ENCODE peak calls at places on chromosome 19, in nine cellular contexts. One of them, this sample, is unnamed.

GRCh38 chr19:57934820-57935665 is at the start of gene ZNF418:
- DNase-seq in brain microvascular endothelial cell: peak
- DNase-seq in lower leg skin: no peak
- DNase-seq in upper lobe of right lung: peak
- DNase-seq in nephron progenitor cell: peak
- DNase-seq in GM23338: peak
- DNase-seq in activated CD8-positive, alpha-beta T cell treated with anti-CD3 and anti-CD28 coated beads for 36 hours: peak
- DNase-seq in mesothelial cell of epicardium: peak
- DNase-seq in psoas muscle: peak
- DNase-seq in this sample: peak

GRCh38 chr19:3413796-3414327 is 47.5 kb downstream of the NFIC start:
- DNase-seq in brain microvascular endothelial cell: no peak
- DNase-seq in lower leg skin: no peak
- DNase-seq in upper lobe of right lung: no peak
- DNase-seq in nephron progenitor cell: no peak
- DNase-seq in GM23338: no peak
- DNase-seq in activated CD8-positive, alpha-beta T cell treated with anti-CD3 and anti-CD28 coated beads for 36 hours: no peak
- DNase-seq in mesothelial cell of epicardium: no peak
- DNase-seq in psoas muscle: peak
- DNase-seq in this sample: no peak

GRCh38 chr19:13872695-13873389 is 4.1 kb upstream of the NANOS3 start:
- DNase-seq in brain microvascular endothelial cell: no peak
- DNase-seq in lower leg skin: no peak
- DNase-seq in upper lobe of right lung: no peak
- DNase-seq in nephron progenitor cell: peak
- DNase-seq in GM23338: peak
- DNase-seq in activated CD8-positive, alpha-beta T cell treated with anti-CD3 and anti-CD28 coated beads for 36 hours: peak
- DNase-seq in mesothelial cell of epicardium: no peak
- DNase-seq in psoas muscle: no peak
- DNase-seq in this sample: no peak

GRCh38 chr19:30671622-30672051 is 299.5 kb downstream of the ZNF536 start:
- DNase-seq in brain microvascular endothelial cell: no peak
- DNase-seq in lower leg skin: peak
- DNase-seq in upper lobe of right lung: no peak
- DNase-seq in nephron progenitor cell: no peak
- DNase-seq in GM23338: no peak
- DNase-seq in activated CD8-positive, alpha-beta T cell treated with anti-CD3 and anti-CD28 coated beads for 36 hours: no peak
- DNase-seq in mesothelial cell of epicardium: no peak
- DNase-seq in psoas muscle: no peak
- DNase-seq in this sample: no peak

GRCh38 chr19:41373993-41374392 is 2.3 kb upstream of the TMEM91 start:
- DNase-seq in brain microvascular endothelial cell: peak
- DNase-seq in lower leg skin: peak
- DNase-seq in upper lobe of right lung: peak
- DNase-seq in nephron progenitor cell: no peak
- DNase-seq in GM23338: no peak
- DNase-seq in activated CD8-positive, alpha-beta T cell treated with anti-CD3 and anti-CD28 coated beads for 36 hours: no peak
- DNase-seq in mesothelial cell of epicardium: peak
- DNase-seq in psoas muscle: peak
- DNase-seq in this sample: no peak

GRCh38 chr19:2719910-2720776 is 1.0 kb downstream of the DIRAS1 start:
- DNase-seq in brain microvascular endothelial cell: peak
- DNase-seq in lower leg skin: no peak
- DNase-seq in upper lobe of right lung: no peak
- DNase-seq in nephron progenitor cell: peak
- DNase-seq in GM23338: peak
- DNase-seq in activated CD8-positive, alpha-beta T cell treated with anti-CD3 and anti-CD28 coated beads for 36 hours: no peak
- DNase-seq in mesothelial cell of epicardium: no peak
- DNase-seq in psoas muscle: no peak
- DNase-seq in this sample: no peak

GRCh38 chr19:18975864-18976263 is 34.8 kb upstream of the HOMER3 start:
- DNase-seq in brain microvascular endothelial cell: no peak
- DNase-seq in lower leg skin: no peak
- DNase-seq in upper lobe of right lung: no peak
- DNase-seq in nephron progenitor cell: no peak
- DNase-seq in GM23338: no peak
- DNase-seq in activated CD8-positive, alpha-beta T cell treated with anti-CD3 and anti-CD28 coated beads for 36 hours: no peak
- DNase-seq in mesothelial cell of epicardium: no peak
- DNase-seq in psoas muscle: no peak
- DNase-seq in this sample: no peak

GRCh38 chr19:18635831-18636182 is 1.0 kb upstream of the KLHL26 start:
- DNase-seq in brain microvascular endothelial cell: no peak
- DNase-seq in lower leg skin: no peak
- DNase-seq in upper lobe of right lung: no peak
- DNase-seq in nephron progenitor cell: no peak
- DNase-seq in GM23338: no peak
- DNase-seq in activated CD8-positive, alpha-beta T cell treated with anti-CD3 and anti-CD28 coated beads for 36 hours: no peak
- DNase-seq in mesothelial cell of epicardium: no peak
- DNase-seq in psoas muscle: no peak
- DNase-seq in this sample: no peak

GRCh38 chr19:18915639-18916038 is 3.5 kb downstream of the COPE start:
- DNase-seq in brain microvascular endothelial cell: no peak
- DNase-seq in lower leg skin: no peak
- DNase-seq in upper lobe of right lung: no peak
- DNase-seq in nephron progenitor cell: peak
- DNase-seq in GM23338: peak
- DNase-seq in activated CD8-positive, alpha-beta T cell treated with anti-CD3 and anti-CD28 coated beads for 36 hours: peak
- DNase-seq in mesothelial cell of epicardium: no peak
- DNase-seq in psoas muscle: peak
- DNase-seq in this sample: no peak

GRCh38 chr19:2494084-2494446 is 18.1 kb downstream of the GADD45B start:
- DNase-seq in brain microvascular endothelial cell: peak
- DNase-seq in lower leg skin: no peak
- DNase-seq in upper lobe of right lung: no peak
- DNase-seq in nephron progenitor cell: no peak
- DNase-seq in GM23338: no peak
- DNase-seq in activated CD8-positive, alpha-beta T cell treated with anti-CD3 and anti-CD28 coated beads for 36 hours: no peak
- DNase-seq in mesothelial cell of epicardium: no peak
- DNase-seq in psoas muscle: peak
- DNase-seq in this sample: no peak

GRCh38 chr19:2729943-2730818 is 9.0 kb upstream of the DIRAS1 start:
- DNase-seq in brain microvascular endothelial cell: no peak
- DNase-seq in lower leg skin: no peak
- DNase-seq in upper lobe of right lung: no peak
- DNase-seq in nephron progenitor cell: no peak
- DNase-seq in GM23338: no peak
- DNase-seq in activated CD8-positive, alpha-beta T cell treated with anti-CD3 and anti-CD28 coated beads for 36 hours: no peak
- DNase-seq in mesothelial cell of epicardium: no peak
- DNase-seq in psoas muscle: no peak
- DNase-seq in this sample: no peak

GRCh38 chr19:55913643-55914268 is 18.4 kb downstream of the NLRP13 start:
- DNase-seq in brain microvascular endothelial cell: no peak
- DNase-seq in lower leg skin: peak
- DNase-seq in upper lobe of right lung: no peak
- DNase-seq in nephron progenitor cell: no peak
- DNase-seq in GM23338: no peak
- DNase-seq in activated CD8-positive, alpha-beta T cell treated with anti-CD3 and anti-CD28 coated beads for 36 hours: peak
- DNase-seq in mesothelial cell of epicardium: no peak
- DNase-seq in psoas muscle: no peak
- DNase-seq in this sample: no peak

GRCh38 chr19:50478901-50479715 is 2.5 kb upstream of the GARIN5A start:
- DNase-seq in brain microvascular endothelial cell: peak
- DNase-seq in lower leg skin: no peak
- DNase-seq in upper lobe of right lung: peak
- DNase-seq in nephron progenitor cell: no peak
- DNase-seq in GM23338: peak
- DNase-seq in activated CD8-positive, alpha-beta T cell treated with anti-CD3 and anti-CD28 coated beads for 36 hours: peak
- DNase-seq in mesothelial cell of epicardium: no peak
- DNase-seq in psoas muscle: peak
- DNase-seq in this sample: no peak

DNA sequence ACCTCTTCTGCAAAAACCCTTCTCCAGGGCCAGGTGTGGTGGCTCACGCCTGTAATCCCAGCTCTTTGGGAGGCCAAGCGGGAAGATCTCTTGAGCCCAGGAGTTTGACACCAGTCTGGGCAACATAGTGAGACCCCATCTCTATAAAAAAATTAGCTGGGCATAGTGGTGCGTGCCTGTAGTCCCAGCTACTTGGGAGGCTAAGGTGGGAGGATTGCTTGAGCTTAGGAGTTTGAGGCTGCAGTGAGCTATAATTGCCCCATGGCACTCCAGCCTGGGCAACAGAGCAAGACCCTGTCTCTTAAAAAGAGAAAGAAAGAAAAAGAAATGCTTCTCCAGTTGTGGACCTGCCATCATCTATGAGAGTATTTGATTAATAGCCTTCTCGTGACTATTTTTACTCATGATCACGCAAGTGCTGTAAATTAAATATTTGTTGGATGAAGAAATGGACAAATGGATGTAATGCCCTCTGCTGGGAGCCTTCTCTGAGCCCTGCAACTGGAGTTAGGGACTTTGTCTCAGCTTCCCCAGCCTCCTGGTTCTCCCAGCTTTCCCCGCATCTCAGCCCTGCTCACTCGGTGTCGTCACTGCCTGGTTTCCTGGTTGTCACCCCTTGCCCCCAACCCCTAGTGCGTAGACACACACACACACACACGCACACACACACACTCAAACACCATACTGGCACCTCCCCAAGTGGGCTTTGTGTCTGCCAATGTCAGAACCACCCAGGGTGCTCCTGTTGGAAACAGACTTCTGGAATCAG is 12.2 kb downstream of the WIZ start:
- DNase-seq in brain microvascular endothelial cell: no peak
- DNase-seq in lower leg skin: no peak
- DNase-seq in upper lobe of right lung: no peak
- DNase-seq in nephron progenitor cell: no peak
- DNase-seq in GM23338: no peak
- DNase-seq in activated CD8-positive, alpha-beta T cell treated with anti-CD3 and anti-CD28 coated beads for 36 hours: no peak
- DNase-seq in mesothelial cell of epicardium: no peak
- DNase-seq in psoas muscle: peak
- DNase-seq in this sample: no peak
- TF ChIP-seq CTCF in brain microvascular endothelial cell: peak
- TF ChIP-seq CTCF in lower leg skin: no peak
- TF ChIP-seq CTCF in upper lobe of right lung: no peak
- TF ChIP-seq CTCF in nephron progenitor cell: no peak
- TF ChIP-seq CTCF in GM23338: no peak
- TF ChIP-seq CTCF in activated CD8-positive, alpha-beta T cell treated with anti-CD3 and anti-CD28 coated beads for 36 hours: no peak
- TF ChIP-seq CTCF in mesothelial cell of epicardium: no peak
- TF ChIP-seq CTCF in psoas muscle: peak
- TF ChIP-seq CTCF in this sample: no peak

GRCh38 chr19:45178262-45179062 is at the start of gene BLOC1S3:
- DNase-seq in brain microvascular endothelial cell: peak
- DNase-seq in lower leg skin: peak
- DNase-seq in upper lobe of right lung: peak
- DNase-seq in nephron progenitor cell: peak
- DNase-seq in GM23338: peak
- DNase-seq in activated CD8-positive, alpha-beta T cell treated with anti-CD3 and anti-CD28 coated beads for 36 hours: peak
- DNase-seq in mesothelial cell of epicardium: peak
- DNase-seq in psoas muscle: peak
- DNase-seq in this sample: peak
- TF ChIP-seq CTCF in brain microvascular endothelial cell: peak
- TF ChIP-seq CTCF in lower leg skin: no peak
- TF ChIP-seq CTCF in upper lobe of right lung: peak
- TF ChIP-seq CTCF in nephron progenitor cell: peak
- TF ChIP-seq CTCF in GM23338: peak
- TF ChIP-seq CTCF in activated CD8-positive, alpha-beta T cell treated with anti-CD3 and anti-CD28 coated beads for 36 hours: no peak
- TF ChIP-seq CTCF in mesothelial cell of epicardium: peak
- TF ChIP-seq CTCF in psoas muscle: peak
- TF ChIP-seq CTCF in this sample: no peak

DNA sequence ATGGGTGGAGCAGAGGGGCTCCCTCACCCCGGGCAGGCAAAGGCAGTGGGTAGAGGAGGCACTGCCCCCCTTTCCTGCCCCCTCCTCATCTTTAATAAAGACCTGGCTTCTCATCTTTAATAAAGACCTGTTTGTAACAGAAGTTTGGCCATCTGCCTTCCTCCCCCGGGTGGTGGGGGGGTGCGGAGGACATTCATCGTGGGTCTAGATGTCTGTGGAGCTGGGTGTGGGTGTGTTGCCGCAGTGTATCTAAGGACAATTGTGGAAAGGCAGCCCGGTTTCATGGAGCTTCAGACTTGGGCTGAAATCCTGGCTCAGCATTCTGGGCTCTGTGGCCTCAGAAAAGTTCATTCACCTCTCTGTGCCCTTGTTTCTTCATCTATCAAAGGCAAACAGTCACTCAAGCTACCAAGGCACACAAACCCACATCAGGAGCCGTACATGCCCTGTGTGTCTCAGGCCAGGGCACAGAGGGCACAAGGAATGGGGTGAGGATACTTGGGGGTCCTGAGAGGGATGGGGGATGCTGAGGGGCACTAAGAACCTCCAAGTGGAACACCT is 8.8 kb upstream of the SWSAP1 start:
- DNase-seq in brain microvascular endothelial cell: no peak
- DNase-seq in lower leg skin: no peak
- DNase-seq in upper lobe of right lung: no peak
- DNase-seq in nephron progenitor cell: no peak
- DNase-seq in GM23338: no peak
- DNase-seq in activated CD8-positive, alpha-beta T cell treated with anti-CD3 and anti-CD28 coated beads for 36 hours: no peak
- DNase-seq in mesothelial cell of epicardium: no peak
- DNase-seq in psoas muscle: no peak
- DNase-seq in this sample: no peak
- TF ChIP-seq CTCF in brain microvascular endothelial cell: no peak
- TF ChIP-seq CTCF in lower leg skin: no peak
- TF ChIP-seq CTCF in upper lobe of right lung: no peak
- TF ChIP-seq CTCF in nephron progenitor cell: no peak
- TF ChIP-seq CTCF in GM23338: no peak
- TF ChIP-seq CTCF in activated CD8-positive, alpha-beta T cell treated with anti-CD3 and anti-CD28 coated beads for 36 hours: no peak
- TF ChIP-seq CTCF in mesothelial cell of epicardium: no peak
- TF ChIP-seq CTCF in psoas muscle: no peak
- TF ChIP-seq CTCF in this sample: no peak

GRCh38 chr19:40165362-40165937 is 25.8 kb upstream of the MAP3K10 start:
- DNase-seq in brain microvascular endothelial cell: peak
- DNase-seq in lower leg skin: peak
- DNase-seq in upper lobe of right lung: peak
- DNase-seq in nephron progenitor cell: peak
- DNase-seq in GM23338: peak
- DNase-seq in activated CD8-positive, alpha-beta T cell treated with anti-CD3 and anti-CD28 coated beads for 36 hours: peak
- DNase-seq in mesothelial cell of epicardium: no peak
- DNase-seq in psoas muscle: peak
- DNase-seq in this sample: peak
- TF ChIP-seq CTCF in brain microvascular endothelial cell: peak
- TF ChIP-seq CTCF in lower leg skin: peak
- TF ChIP-seq CTCF in upper lobe of right lung: peak
- TF ChIP-seq CTCF in nephron progenitor cell: peak
- TF ChIP-seq CTCF in GM23338: peak
- TF ChIP-seq CTCF in activated CD8-positive, alpha-beta T cell treated with anti-CD3 and anti-CD28 coated beads for 36 hours: peak
- TF ChIP-seq CTCF in mesothelial cell of epicardium: peak
- TF ChIP-seq CTCF in psoas muscle: no peak
- TF ChIP-seq CTCF in this sample: peak

GRCh38 chr19:23817519-23817918 is 58.8 kb upstream of the ZNF681 start:
- DNase-seq in brain microvascular endothelial cell: peak
- DNase-seq in lower leg skin: no peak
- DNase-seq in upper lobe of right lung: no peak
- DNase-seq in nephron progenitor cell: no peak
- DNase-seq in GM23338: peak
- DNase-seq in activated CD8-positive, alpha-beta T cell treated with anti-CD3 and anti-CD28 coated beads for 36 hours: peak
- DNase-seq in mesothelial cell of epicardium: no peak
- DNase-seq in psoas muscle: no peak
- DNase-seq in this sample: no peak
- TF ChIP-seq CTCF in brain microvascular endothelial cell: peak
- TF ChIP-seq CTCF in lower leg skin: no peak
- TF ChIP-seq CTCF in upper lobe of right lung: peak
- TF ChIP-seq CTCF in nephron progenitor cell: no peak
- TF ChIP-seq CTCF in GM23338: peak
- TF ChIP-seq CTCF in activated CD8-positive, alpha-beta T cell treated with anti-CD3 and anti-CD28 coated beads for 36 hours: peak
- TF ChIP-seq CTCF in mesothelial cell of epicardium: no peak
- TF ChIP-seq CTCF in psoas muscle: peak
- TF ChIP-seq CTCF in this sample: no peak